ENCODE peak calls at places on chromosomes 4 and X, in seven cellular contexts. X, C, P, V, W, Z and E are unnamed samples.
A peak's percentile ranks its signal among the peaks of the same experiment; 100 is the strongest.

GRCh38 chr4:52959545-52959944 is 97.4 kb downstream of the RASL11B start:
- DNase-seq in X (no peak), C (no peak), Z (no peak), W (no peak), V (no peak), P (no peak), E (no peak)

GRCh38 chrX:13966071-13966850 is 63.4 kb downstream of the GEMIN8 start:
- DNase-seq in Z (no peak), C (no peak), W (no peak), X (no peak), P (no peak), V (no peak), E (no peak)

GRCh38 chr4:168451744-168452394 is 28.4 kb downstream of the DDX60L start:
- DNase-seq in V (no peak), X (no peak), P (no peak), Z (no peak), C (no peak), W (no peak), E (no peak)

GRCh38 chr4:173242466-173243250 is 74.0 kb downstream of the GALNT7 start:
- DNase-seq in Z (no peak), P (no peak), W (no peak), X (no peak), V (no peak), C (no peak), E (no peak)

GRCh38 chr4:183986645-183987528 is 81.8 kb downstream of the STOX2 start:
- DNase-seq in P (no peak), X (no peak), C (no peak), V (no peak), W (no peak), Z (no peak), E (no peak)

GRCh38 chr4:139975830-139976272 is 178.1 kb downstream of the MAML3 start:
- DNase-seq in C (no peak), X (no peak), Z (no peak), V (no peak), W (no peak), P (no peak), E (no peak)

GRCh38 chr4:2831611-2832308 is 11.9 kb upstream of the ADD1 start:
- DNase-seq in W (no peak), Z (no peak), V (peak; percentile 23), C (peak; percentile 11), P (no peak), X (peak; percentile 21), E (no peak)

GRCh38 chr4:1928356-1929235 is 57.4 kb downstream of the NSD2 start:
- DNase-seq in V (no peak), Z (no peak), X (no peak), W (no peak), C (no peak), P (no peak), E (no peak)

GRCh38 chrX:86806786-86807185 is 658.5 kb downstream of the DACH2 start:
- DNase-seq in C (no peak), X (no peak), V (peak; percentile 12), P (no peak), W (no peak), Z (no peak), E (peak; percentile 6)

GRCh38 chrX:48938721-48939416 is 18.5 kb downstream of the OTUD5 start:
- DNase-seq in V (no peak), Z (peak; percentile 84), C (no peak), P (no peak), X (no peak), W (no peak), E (no peak)

GRCh38 chrX:130878350-130879341 is 24.4 kb downstream of the ENOX2 start:
- DNase-seq in V (no peak), P (no peak), W (no peak), C (no peak), X (no peak), Z (no peak), E (no peak)

GRCh38 chrX:123339201-123339905 is 155.3 kb downstream of the GRIA3 start:
- DNase-seq in X (no peak), Z (no peak), V (no peak), P (no peak), C (no peak), W (no peak), E (no peak)

GRCh38 chr4:108829981-108830492 is 67.2 kb upstream of the ETNPPL start:
- DNase-seq in P (no peak), X (no peak), V (no peak), C (no peak), Z (no peak), W (no peak), E (no peak)

GRCh38 chrX:57528670-57529255 is 63.0 kb upstream of the ZXDB start:
- DNase-seq in V (no peak), Z (no peak), C (no peak), X (no peak), P (no peak), W (peak; percentile 42), E (peak; percentile 5)

GRCh38 chr4:10201356-10202223 is 85.0 kb upstream of the WDR1 start:
- DNase-seq in P (no peak), C (no peak), W (no peak), Z (no peak), V (no peak), X (no peak), E (no peak)

GRCh38 chr4:181564616-181565015 is 678.6 kb upstream of the TENM3 start:
- DNase-seq in W (no peak), V (no peak), P (no peak), Z (no peak), C (no peak), X (no peak), E (no peak)

GRCh38 chr4:36285784-36286480 is 4.5 kb downstream of the DTHD1 start:
- DNase-seq in W (no peak), P (no peak), Z (peak; percentile 93), X (peak; percentile 27), V (no peak), C (peak; percentile 15), E (no peak)

GRCh38 chr4:21949073-21949457 is 493 bp upstream of the KCNIP4 start:
- DNase-seq in P (no peak), X (no peak), C (no peak), W (peak; percentile 60), Z (no peak), V (no peak), E (no peak)

GRCh38 chrX:150696264-150696789 is 3.1 kb downstream of the MTMR1 start:
- DNase-seq in W (no peak), Z (no peak), V (no peak), C (no peak), P (no peak), X (no peak), E (no peak)

GRCh38 chr4:123956204-123956603 is 559.6 kb downstream of the SPRY1 start:
- DNase-seq in Z (no peak), P (no peak), C (no peak), V (no peak), X (no peak), W (no peak), E (no peak)

GRCh38 chrX:69082753-69083150 is 82.5 kb downstream of the PJA1 start:
- DNase-seq in C (no peak), X (no peak), W (no peak), Z (no peak), P (no peak), V (no peak), E (no peak)

GRCh38 chrX:118627084-118627758 is 100.2 kb upstream of the IL13RA1 start:
- DNase-seq in W (no peak), X (no peak), V (peak; percentile 18), Z (no peak), C (no peak), P (no peak), E (peak; percentile 5)

GRCh38 chr4:173301518-173302201 is 32.5 kb downstream of the HMGB2 start:
- DNase-seq in V (peak; percentile 24), W (no peak), P (peak; percentile 18), C (no peak), Z (no peak), X (no peak), E (no peak)

GRCh38 chr4:81166431-81166830 is 48.6 kb downstream of the PRKG2 start:
- DNase-seq in C (no peak), Z (no peak), X (no peak), W (no peak), V (no peak), P (no peak), E (no peak)

GRCh38 chrX:149610511-149610910 is 15.4 kb upstream of the HSFX2 start:
- DNase-seq in P (no peak), W (no peak), V (no peak), C (no peak), Z (no peak), X (no peak), E (no peak)

GRCh38 chrX:16903274-16904019 is 33.3 kb upstream of the RBBP7 start:
- DNase-seq in V (no peak), Z (peak; percentile 15), C (no peak), P (no peak), X (no peak), W (no peak), E (no peak)

GRCh38 chr4:6753103-6753560 is 29.4 kb upstream of the KIAA0232 start:
- DNase-seq in Z (no peak), P (peak; percentile 84), C (no peak), V (no peak), W (no peak), X (no peak), E (peak; percentile 80)

GRCh38 chr4:48250343-48250742 is 19.3 kb downstream of the TEC start:
- DNase-seq in C (no peak), W (no peak), V (no peak), Z (no peak), P (no peak), X (no peak), E (no peak)

GRCh38 chrX:86604620-86605019 is 456.4 kb downstream of the DACH2 start:
- DNase-seq in X (no peak), C (no peak), V (no peak), P (no peak), W (no peak), Z (no peak), E (no peak)

GRCh38 chr4:54660591-54660990 is 2.8 kb downstream of the KIT start:
- DNase-seq in X (no peak), C (no peak), W (no peak), P (no peak), Z (no peak), V (no peak), E (no peak)

GRCh38 chr4:25862411-25863346 is at the start of gene SEL1L3:
- DNase-seq in X (peak; percentile 66), Z (no peak), W (peak; percentile 74), V (peak; percentile 84), P (peak; percentile 84), C (peak; percentile 66), E (no peak)
- TF ChIP-seq TAF1 in X (no peak), Z (no peak), W (peak; percentile 23), V (no peak), P (no peak), C (no peak), E (no peak)

GRCh38 chr4:185086053-185086452 is 57.0 kb upstream of the SLC25A4 start:
- DNase-seq in P (peak; percentile 27), V (no peak), X (no peak), Z (no peak), W (no peak), C (no peak), E (no peak)
- TF ChIP-seq TAF1 in P (no peak), V (no peak), X (no peak), Z (no peak), W (no peak), C (no peak), E (no peak)

GRCh38 chrX:71017396-71017939 is 50.7 kb downstream of the SNX12 start:
- DNase-seq in V (no peak), W (no peak), C (no peak), X (no peak), P (no peak), Z (no peak), E (no peak)
- TF ChIP-seq TAF1 in V (no peak), W (no peak), C (no peak), X (no peak), P (no peak), Z (no peak), E (no peak)

GRCh38 chrX:42524374-42524773 is 253.6 kb downstream of the PPP1R2C start:
- DNase-seq in P (no peak), V (no peak), W (no peak), C (no peak), X (no peak), Z (no peak), E (no peak)
- TF ChIP-seq TAF1 in P (no peak), V (no peak), W (no peak), C (no peak), X (no peak), Z (no peak), E (no peak)